ENCODE peak calls at places on chromosome 22, in seven cellular contexts. D is NB4, U is stomach, V is HL-60, S is heart right ventricle, N is lower leg skin, J is BE2C. Q is an unnamed sample.

GRCh38 chr22:31118046-31118820 is 4.5 kb upstream of the INPP5J start:
- DNase-seq in N (no peak), D (no peak), V (no peak), S (no peak), U (no peak), J (no peak), Q (no peak)

GRCh38 chr22:20863356-20863755 is 4.5 kb downstream of the SNAP29 start:
- DNase-seq in U (no peak), S (no peak), J (no peak), V (peak; percentile 77), D (no peak), N (no peak), Q (no peak)

GRCh38 chr22:27461470-27461869 is 340.1 kb downstream of the MN1 start:
- DNase-seq in S (no peak), U (no peak), N (no peak), J (no peak), D (no peak), V (no peak), Q (peak; percentile 86)

GRCh38 chr22:50059185-50059880 is 1.2 kb upstream of the TTLL8 start:
- DNase-seq in N (no peak), V (peak; percentile 21), D (peak; percentile 39), S (no peak), J (peak; percentile 47), U (no peak), Q (peak; percentile 53)

GRCh38 chr22:20653012-20653794 is 120.7 kb upstream of the SERPIND1 start:
- DNase-seq in N (no peak), V (no peak), S (no peak), U (no peak), J (no peak), D (no peak), Q (no peak)

GRCh38 chr22:42343551-42344081 is 73.2 kb upstream of the TCF20 start:
- DNase-seq in S (no peak), V (no peak), U (no peak), D (no peak), J (peak; percentile 51), N (no peak), Q (no peak)

GRCh38 chr22:19825904-19826618 is 28.6 kb downstream of the GNB1L start:
- DNase-seq in S (no peak), V (no peak), U (peak; percentile 24), J (no peak), N (no peak), D (no peak), Q (no peak)

GRCh38 chr22:48240165-48240934 is 1477.9 kb downstream of the TBC1D22A start:
- DNase-seq in V (no peak), J (no peak), S (no peak), D (no peak), U (peak; percentile 1), N (no peak), Q (no peak)

DNA sequence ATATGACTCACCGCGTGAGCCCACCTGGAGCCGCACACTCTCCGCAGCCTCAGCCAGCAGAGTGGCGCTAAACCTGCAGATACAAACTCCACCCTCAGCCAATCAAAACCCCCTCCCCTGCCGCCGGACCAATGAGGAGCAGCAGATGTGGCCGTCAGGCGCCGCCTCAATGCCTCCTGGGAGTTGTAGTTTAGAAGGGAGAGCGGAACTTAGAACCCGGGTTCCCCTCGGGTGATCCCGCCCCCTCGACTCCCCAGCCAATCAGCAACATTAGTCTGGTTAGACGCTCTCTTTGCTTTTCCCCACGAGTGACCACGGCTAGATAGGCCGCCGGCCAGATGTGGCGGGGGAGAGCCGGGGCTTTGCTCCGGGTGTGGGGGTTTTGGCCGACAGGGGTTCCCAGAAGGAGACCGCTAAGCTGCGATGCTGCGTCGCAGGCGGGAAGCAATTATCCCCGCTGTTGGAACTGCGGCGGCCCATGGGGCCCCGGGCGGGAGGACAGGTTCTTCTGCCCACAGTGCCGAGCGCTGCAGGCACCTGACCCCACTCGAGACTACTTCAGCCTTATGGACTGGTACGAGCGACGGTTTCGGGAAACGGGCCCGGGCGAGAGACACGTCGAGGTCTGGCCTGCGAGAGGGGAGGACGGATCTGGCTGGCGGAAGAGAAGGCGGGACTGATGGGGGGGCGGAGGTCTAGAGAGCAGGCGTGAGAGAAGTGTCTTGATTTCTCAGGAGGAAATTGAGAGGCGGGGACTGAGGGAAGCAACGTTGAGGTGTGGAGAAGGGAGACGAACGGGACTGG is at the start of the genes CHEK2 and HSCB:
- DNase-seq in N (peak; percentile 98), U (peak; percentile 98), S (peak; percentile 99), V (peak; percentile 100), D (peak; percentile 99), J (peak; percentile 99), Q (peak; percentile 99)
- TF ChIP-seq CTCF in N (no peak), U (no peak), S (no peak), V (no peak), D (peak; percentile 22), J (peak; percentile 7), Q (no peak)

GRCh38 chr22:35539910-35540599 is 576 bp upstream of the RASD2 start:
- DNase-seq in U (peak; percentile 66), D (peak; percentile 47), N (no peak), J (peak; percentile 82), S (peak; percentile 55), V (peak; percentile 16), Q (no peak)
- H3K4me3 ChIP-seq in U (peak overlapping the region; percentile 65), D (no peak overlapping the region), N (no peak overlapping the region), J (peak overlapping the region; percentile 64), S (peak overlapping the region; percentile 66), V (peak overlapping the region; percentile 43), Q (peak overlapping the region; percentile 43)

GRCh38 chr22:36950797-36951590 is 37.6 kb downstream of the CSF2RB start:
- DNase-seq in V (no peak), N (no peak), U (no peak), S (no peak), J (no peak), D (no peak), Q (no peak)

GRCh38 chr22:36948273-36949055 is 35.0 kb downstream of the CSF2RB start:
- DNase-seq in D (no peak), U (no peak), V (no peak), N (no peak), S (no peak), J (no peak), Q (peak; percentile 59)

GRCh38 chr22:36951746-36952145 is 38.3 kb downstream of the CSF2RB start:
- DNase-seq in D (no peak), U (no peak), S (no peak), N (no peak), J (no peak), V (no peak), Q (no peak)

GRCh38 chr22:36942561-36942960 is 29.1 kb downstream of the CSF2RB start:
- DNase-seq in U (no peak), S (no peak), D (no peak), V (no peak), N (no peak), J (no peak), Q (no peak)

DNA sequence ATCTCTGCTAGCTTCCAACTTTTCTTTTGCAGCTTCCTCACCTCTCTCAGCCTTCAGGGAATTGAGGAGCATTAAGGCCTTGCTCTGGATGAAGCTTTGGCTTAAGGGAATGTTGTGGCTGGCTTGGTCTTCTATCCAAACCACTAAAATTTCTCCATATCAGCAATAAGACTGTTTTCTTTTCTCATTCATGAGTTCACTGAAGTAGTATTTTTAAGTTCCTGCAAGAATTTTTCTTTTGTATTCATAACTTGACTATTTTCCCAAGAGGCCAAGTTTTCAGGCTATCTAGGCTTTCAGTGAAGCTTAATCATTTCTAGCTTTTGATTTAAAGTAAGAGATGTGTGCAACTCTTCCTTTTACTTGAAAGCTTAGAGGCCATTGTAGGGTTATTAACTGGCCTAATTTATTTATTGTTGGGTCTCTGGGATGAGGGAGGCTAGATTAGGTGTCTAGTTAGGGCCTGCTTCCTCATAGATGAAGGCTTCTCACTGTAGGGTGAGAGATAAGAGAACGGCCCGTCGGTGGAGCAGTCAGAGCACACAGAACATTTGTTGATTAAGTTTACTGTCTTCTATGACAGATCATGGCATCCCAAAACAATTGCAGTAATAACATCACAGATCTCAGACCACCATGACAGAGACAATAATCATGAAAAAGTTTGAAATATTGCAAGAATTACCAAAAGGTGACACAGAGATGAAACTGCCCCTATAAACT is 33.2 kb downstream of the CSF2RB start:
- DNase-seq in J (no peak), D (no peak), S (no peak), U (no peak), V (no peak), N (no peak), Q (peak; percentile 17)
- TF ChIP-seq CTCF in J (no peak), D (peak; percentile 6), S (no peak), U (no peak), V (no peak), N (no peak), Q (peak; percentile 20)

GRCh38 chr22:45091254-45091854 is 72.4 kb upstream of the NUP50 start:
- DNase-seq in D (no peak), V (no peak), U (no peak), S (no peak), J (no peak), N (no peak), Q (no peak)
- H3K4me3 ChIP-seq in D (no peak overlapping the region), V (no peak overlapping the region), U (no peak overlapping the region), S (no peak overlapping the region), J (no peak overlapping the region), N (no peak overlapping the region), Q (no peak overlapping the region)

GRCh38 chr22:22882033-22882717 is 5.4 kb upstream of the IGLL5 start:
- DNase-seq in N (no peak), D (peak; percentile 52), S (no peak), U (no peak), V (peak; percentile 36), J (no peak), Q (no peak)

GRCh38 chr22:22884888-22885840 is 2.5 kb upstream of the IGLL5 start:
- DNase-seq in J (no peak), N (no peak), D (peak; percentile 62), U (no peak), V (no peak), S (peak; percentile 1), Q (no peak)

GRCh38 chr22:22883090-22883727 is 4.4 kb upstream of the IGLL5 start:
- DNase-seq in D (no peak), U (no peak), S (no peak), N (no peak), J (no peak), V (no peak), Q (no peak)

GRCh38 chr22:22886546-22886945 is 1.1 kb upstream of the IGLL5 start:
- DNase-seq in V (no peak), D (no peak), J (no peak), S (no peak), U (no peak), N (no peak), Q (no peak)

GRCh38 chr22:22884010-22884887 is 3.4 kb upstream of the IGLL5 start:
- DNase-seq in J (peak; percentile 73), V (peak; percentile 82), N (peak; percentile 51), U (peak; percentile 53), S (peak; percentile 64), D (peak; percentile 85), Q (peak; percentile 77)
- TF ChIP-seq CTCF in J (peak; percentile 92), V (peak; percentile 86), N (no peak), U (no peak), S (peak; percentile 72), D (peak; percentile 88), Q (peak; percentile 80)

GRCh38 chr22:45934659-45935341 is 42.2 kb downstream of the WNT7B start:
- DNase-seq in D (peak; percentile 36), V (no peak), U (peak; percentile 37), S (peak; percentile 24), J (peak; percentile 73), N (no peak), Q (peak; percentile 57)
- H3K4me3 ChIP-seq in D (no peak overlapping the region), V (no peak overlapping the region), U (no peak overlapping the region), S (no peak overlapping the region), J (peak overlapping the region; percentile 49), N (no peak overlapping the region), Q (no peak overlapping the region)

Q was measured in fibroblast of pulmonary artery.